ENCODE peak calls at places on chromosomes 11 and 22, in nine cellular contexts. B, R, G, F, S, K, U, E and L are unnamed samples.

GRCh38 chr11:57214087-57214395 is 23.0 kb downstream of the APLNR start:
- DNase-seq in B (no peak), R (no peak), G (no peak), F (no peak), S (no peak), K (peak; percentile 14), U (no peak), E (no peak), L (no peak)

GRCh38 chr11:71433648-71434450 is 14.3 kb downstream of the DHCR7 start:
- DNase-seq in B (no peak), R (no peak), G (no peak), F (no peak), S (no peak), K (no peak), U (no peak), E (no peak), L (no peak)

GRCh38 chr11:1326435-1327063 is 17.1 kb upstream of the TOLLIP start:
- DNase-seq in B (no peak), R (no peak), G (no peak), F (no peak), S (no peak), K (no peak), U (no peak), E (peak; percentile 60), L (no peak)

GRCh38 chr11:128627666-128628342 is 40.4 kb upstream of the ETS1 start:
- DNase-seq in B (no peak), R (no peak), G (no peak), F (no peak), S (no peak), K (no peak), U (peak; percentile 73), E (no peak), L (no peak)

GRCh38 chr11:10476342-10476741 is 21.3 kb downstream of the AMPD3 start:
- DNase-seq in B (peak; percentile 46), R (no peak), G (no peak), F (no peak), S (no peak), K (no peak), U (no peak), E (no peak), L (no peak)

GRCh38 chr22:42863349-42863911 is 6.4 kb upstream of the ARFGAP3 start:
- DNase-seq in B (no peak), R (no peak), G (peak; percentile 40), F (no peak), S (no peak), K (peak; percentile 84), U (no peak), E (peak; percentile 96), L (peak; percentile 44)

GRCh38 chr22:29704528-29705285 is 15.1 kb upstream of the CABP7 start:
- DNase-seq in B (no peak), R (no peak), G (no peak), F (peak; percentile 77), S (no peak), K (no peak), U (peak; percentile 24), E (peak; percentile 68), L (no peak)

GRCh38 chr22:49255154-49255553 is 572.5 kb downstream of the BRD1 start:
- DNase-seq in B (no peak), R (no peak), G (no peak), F (no peak), S (no peak), K (no peak), U (no peak), E (no peak), L (no peak)

GRCh38 chr11:120179071-120179672 is 31.7 kb upstream of the OAF start:
- DNase-seq in B (peak; percentile 53), R (no peak), G (no peak), F (no peak), S (no peak), K (no peak), U (no peak), E (no peak), L (no peak)

GRCh38 chr22:24002272-24002671 is 3.0 kb downstream of the GSTT4 start:
- DNase-seq in B (no peak), R (no peak), G (no peak), F (no peak), S (no peak), K (no peak), U (no peak), E (no peak), L (no peak)

GRCh38 chr22:37516456-37516855 is 2.8 kb downstream of the CARD10 start:
- DNase-seq in B (no peak), R (no peak), G (no peak), F (no peak), S (no peak), K (no peak), U (no peak), E (no peak), L (no peak)

GRCh38 chr11:76194872-76195668 is 11.2 kb downstream of the WNT11 start:
- DNase-seq in B (no peak), R (no peak), G (no peak), F (no peak), S (no peak), K (no peak), U (no peak), E (no peak), L (no peak)

GRCh38 chr11:69962152-69962551 is 116.0 kb upstream of the ANO1 start:
- DNase-seq in B (no peak), R (no peak), G (no peak), F (no peak), S (no peak), K (no peak), U (no peak), E (peak; percentile 83), L (no peak)

GRCh38 chr11:64867748-64868462 is 10.5 kb downstream of the EHD1 start:
- DNase-seq in B (peak; percentile 79), R (no peak), G (no peak), F (no peak), S (no peak), K (no peak), U (no peak), E (no peak), L (no peak)

GRCh38 chr11:119709638-119710346 is 19.2 kb downstream of the NECTIN1 start:
- DNase-seq in B (peak; percentile 65), R (no peak), G (no peak), F (peak; percentile 41), S (no peak), K (peak; percentile 71), U (peak; percentile 13), E (peak; percentile 49), L (no peak)

GRCh38 chr11:789951-790350 is at the start of gene CEND1:
- DNase-seq in B (no peak), R (no peak), G (no peak), F (peak; percentile 57), S (no peak), K (no peak), U (peak; percentile 79), E (no peak), L (no peak)

GRCh38 chr11:133964946-133965632 is 8.3 kb upstream of the IGSF9B start:
- DNase-seq in B (no peak), R (no peak), G (no peak), F (no peak), S (no peak), K (no peak), U (no peak), E (peak; percentile 68), L (no peak)

GRCh38 chr22:40463017-40463631 is 92.7 kb downstream of the SGSM3 start:
- DNase-seq in B (peak; percentile 84), R (peak; percentile 43), G (peak; percentile 13), F (no peak), S (peak; percentile 27), K (no peak), U (peak; percentile 80), E (no peak), L (no peak)

GRCh38 chr11:2890466-2891241 is 5.1 kb upstream of the CDKN1C start:
- DNase-seq in B (no peak), R (no peak), G (no peak), F (no peak), S (no peak), K (no peak), U (no peak), E (no peak), L (no peak)

GRCh38 chr11:95330332-95330731 is 99.3 kb upstream of the SESN3 start:
- DNase-seq in B (no peak), R (no peak), G (no peak), F (no peak), S (no peak), K (no peak), U (no peak), E (no peak), L (no peak)

GRCh38 chr22:27461470-27461869 is 340.1 kb downstream of the MN1 start:
- DNase-seq in B (no peak), R (no peak), G (no peak), F (no peak), S (no peak), K (peak; percentile 85), U (no peak), E (peak; percentile 92), L (peak; percentile 80)

GRCh38 chr11:73186886-73187285 is 31.2 kb upstream of the P2RY2 start:
- DNase-seq in B (no peak), R (no peak), G (no peak), F (no peak), S (no peak), K (no peak), U (no peak), E (no peak), L (no peak)

GRCh38 chr11:65920035-65920802 is 993 bp downstream of the DRAP1 start:
- DNase-seq in B (peak; percentile 87), R (no peak), G (no peak), F (no peak), S (no peak), K (no peak), U (no peak), E (no peak), L (no peak)

GRCh38 chr22:39592104-39593060 is 21.8 kb downstream of the CACNA1I start:
- DNase-seq in B (no peak), R (no peak), G (no peak), F (no peak), S (no peak), K (peak; percentile 44), U (no peak), E (peak; percentile 95), L (peak; percentile 16)

GRCh38 chr11:102456381-102456780 is 3.8 kb upstream of the TMEM123 start:
- DNase-seq in B (no peak), R (no peak), G (no peak), F (no peak), S (no peak), K (no peak), U (no peak), E (no peak), L (no peak)

GRCh38 chr11:55942785-55943392 is 6.7 kb upstream of the OR5I1 start:
- DNase-seq in B (no peak), R (no peak), G (no peak), F (no peak), S (no peak), K (no peak), U (peak; percentile 32), E (peak; percentile 19), L (no peak)

GRCh38 chr11:121741954-121742361 is 289.2 kb upstream of the SORL1-AS1 start:
- DNase-seq in B (no peak), R (no peak), G (no peak), F (peak; percentile 70), S (no peak), K (no peak), U (no peak), E (no peak), L (no peak)

GRCh38 chr11:57379732-57380131 is 1.2 kb downstream of the PRG3 start:
- DNase-seq in B (no peak), R (no peak), G (no peak), F (no peak), S (no peak), K (no peak), U (no peak), E (peak; percentile 32), L (no peak)

GRCh38 chr11:117833401-117833891 is 8.9 kb upstream of the FXYD2 start:
- DNase-seq in B (peak; percentile 69), R (no peak), G (no peak), F (no peak), S (no peak), K (no peak), U (no peak), E (no peak), L (no peak)

GRCh38 chr22:30752771-30753170 is 58.1 kb downstream of the OSBP2 start:
- DNase-seq in B (no peak), R (no peak), G (no peak), F (no peak), S (no peak), K (no peak), U (no peak), E (no peak), L (no peak)

GRCh38 chr11:69091638-69092165 is 43.0 kb downstream of the TPCN2 start:
- DNase-seq in B (no peak), R (no peak), G (no peak), F (no peak), S (no peak), K (no peak), U (no peak), E (no peak), L (no peak)